ENCODE peak calls at places on chromosomes 6 and 20, in seven cellular contexts. One of them, this sample, is unnamed.

GRCh38 chr6:15371151-15371550 is 125.3 kb downstream of the JARID2 start:
- DNase-seq in dorsolateral prefrontal cortex: no peak
- DNase-seq in psoas muscle: no peak
- DNase-seq in transverse colon: no peak
- DNase-seq in Peyer's patch: no peak
- DNase-seq in K562: no peak
- DNase-seq in CD8-positive, alpha-beta T cell: no peak
- DNase-seq in this sample: no peak

GRCh38 chr6:108737594-108738546 is 110.4 kb upstream of the ARMC2 start:
- DNase-seq in dorsolateral prefrontal cortex: no peak
- DNase-seq in psoas muscle: peak
- DNase-seq in transverse colon: peak
- DNase-seq in Peyer's patch: no peak
- DNase-seq in K562: peak
- DNase-seq in CD8-positive, alpha-beta T cell: no peak
- DNase-seq in this sample: no peak

GRCh38 chr6:8172510-8172909 is 70.2 kb upstream of the EEF1E1 start:
- DNase-seq in dorsolateral prefrontal cortex: no peak
- DNase-seq in psoas muscle: no peak
- DNase-seq in transverse colon: no peak
- DNase-seq in Peyer's patch: no peak
- DNase-seq in K562: no peak
- DNase-seq in CD8-positive, alpha-beta T cell: no peak
- DNase-seq in this sample: no peak

GRCh38 chr6:3351837-3352524 is 93.2 kb downstream of the PSMG4 start:
- DNase-seq in dorsolateral prefrontal cortex: no peak
- DNase-seq in psoas muscle: no peak
- DNase-seq in transverse colon: no peak
- DNase-seq in Peyer's patch: no peak
- DNase-seq in K562: no peak
- DNase-seq in CD8-positive, alpha-beta T cell: no peak
- DNase-seq in this sample: no peak

GRCh38 chr20:50879649-50880550 is 51.3 kb downstream of the ADNP start:
- DNase-seq in dorsolateral prefrontal cortex: no peak
- DNase-seq in psoas muscle: no peak
- DNase-seq in transverse colon: no peak
- DNase-seq in Peyer's patch: peak
- DNase-seq in K562: no peak
- DNase-seq in CD8-positive, alpha-beta T cell: no peak
- DNase-seq in this sample: no peak

GRCh38 chr6:122372647-122373046 is 26.8 kb upstream of the HSF2 start:
- DNase-seq in dorsolateral prefrontal cortex: no peak
- DNase-seq in psoas muscle: no peak
- DNase-seq in transverse colon: no peak
- DNase-seq in Peyer's patch: no peak
- DNase-seq in K562: no peak
- DNase-seq in CD8-positive, alpha-beta T cell: no peak
- DNase-seq in this sample: no peak

GRCh38 chr6:152176219-152176745 is 368.8 kb downstream of the ESR1 start:
- DNase-seq in dorsolateral prefrontal cortex: no peak
- DNase-seq in psoas muscle: no peak
- DNase-seq in transverse colon: no peak
- DNase-seq in Peyer's patch: no peak
- DNase-seq in K562: no peak
- DNase-seq in CD8-positive, alpha-beta T cell: no peak
- DNase-seq in this sample: no peak

GRCh38 chr6:140001005-140001404 is 626.6 kb upstream of the CITED2 start:
- DNase-seq in dorsolateral prefrontal cortex: no peak
- DNase-seq in psoas muscle: no peak
- DNase-seq in transverse colon: no peak
- DNase-seq in Peyer's patch: no peak
- DNase-seq in K562: no peak
- DNase-seq in CD8-positive, alpha-beta T cell: no peak
- DNase-seq in this sample: no peak

GRCh38 chr6:169385237-169385880 is 131.7 kb upstream of the THBS2 start:
- DNase-seq in dorsolateral prefrontal cortex: no peak
- DNase-seq in psoas muscle: no peak
- DNase-seq in transverse colon: no peak
- DNase-seq in Peyer's patch: no peak
- DNase-seq in K562: no peak
- DNase-seq in CD8-positive, alpha-beta T cell: no peak
- DNase-seq in this sample: no peak

GRCh38 chr6:151975795-151976194 is 168.3 kb downstream of the ESR1 start:
- DNase-seq in dorsolateral prefrontal cortex: no peak
- DNase-seq in psoas muscle: no peak
- DNase-seq in transverse colon: no peak
- DNase-seq in Peyer's patch: no peak
- DNase-seq in K562: no peak
- DNase-seq in CD8-positive, alpha-beta T cell: no peak
- DNase-seq in this sample: no peak

GRCh38 chr6:134510920-134511319 is 193.0 kb upstream of the SGK1 start:
- DNase-seq in dorsolateral prefrontal cortex: no peak
- DNase-seq in psoas muscle: no peak
- DNase-seq in transverse colon: no peak
- DNase-seq in Peyer's patch: no peak
- DNase-seq in K562: no peak
- DNase-seq in CD8-positive, alpha-beta T cell: no peak
- DNase-seq in this sample: no peak

GRCh38 chr6:36829919-36830544 is 9.2 kb downstream of the CPNE5 start:
- DNase-seq in dorsolateral prefrontal cortex: no peak
- DNase-seq in psoas muscle: peak
- DNase-seq in transverse colon: peak
- DNase-seq in Peyer's patch: peak
- DNase-seq in K562: no peak
- DNase-seq in CD8-positive, alpha-beta T cell: no peak
- DNase-seq in this sample: peak
- H3K27ac ChIP-seq in dorsolateral prefrontal cortex: no peak
- H3K27ac ChIP-seq in psoas muscle: peak
- H3K27ac ChIP-seq in transverse colon: peak
- H3K27ac ChIP-seq in Peyer's patch: peak
- H3K27ac ChIP-seq in K562: no peak
- H3K27ac ChIP-seq in CD8-positive, alpha-beta T cell: no peak
- H3K27ac ChIP-seq in this sample: no peak

GRCh38 chr6:56483929-56484328 is 158.8 kb downstream of the DST start:
- DNase-seq in dorsolateral prefrontal cortex: no peak
- DNase-seq in psoas muscle: no peak
- DNase-seq in transverse colon: no peak
- DNase-seq in Peyer's patch: no peak
- DNase-seq in K562: no peak
- DNase-seq in CD8-positive, alpha-beta T cell: no peak
- DNase-seq in this sample: no peak
- H3K4me3 ChIP-seq in dorsolateral prefrontal cortex: no peak
- H3K4me3 ChIP-seq in psoas muscle: no peak
- H3K4me3 ChIP-seq in transverse colon: no peak
- H3K4me3 ChIP-seq in Peyer's patch: no peak
- H3K4me3 ChIP-seq in K562: no peak
- H3K4me3 ChIP-seq in CD8-positive, alpha-beta T cell: no peak
- H3K4me3 ChIP-seq in this sample: no peak

GRCh38 chr6:22737331-22737730 is 168.0 kb downstream of the HDGFL1 start:
- DNase-seq in dorsolateral prefrontal cortex: peak
- DNase-seq in psoas muscle: peak
- DNase-seq in transverse colon: peak
- DNase-seq in Peyer's patch: no peak
- DNase-seq in K562: peak
- DNase-seq in CD8-positive, alpha-beta T cell: no peak
- DNase-seq in this sample: no peak
- TF ChIP-seq CTCF in dorsolateral prefrontal cortex: peak
- TF ChIP-seq CTCF in psoas muscle: peak
- TF ChIP-seq CTCF in transverse colon: peak
- TF ChIP-seq CTCF in Peyer's patch: peak
- TF ChIP-seq CTCF in K562: peak
- TF ChIP-seq CTCF in CD8-positive, alpha-beta T cell: no peak
- TF ChIP-seq CTCF in this sample: peak

DNA sequence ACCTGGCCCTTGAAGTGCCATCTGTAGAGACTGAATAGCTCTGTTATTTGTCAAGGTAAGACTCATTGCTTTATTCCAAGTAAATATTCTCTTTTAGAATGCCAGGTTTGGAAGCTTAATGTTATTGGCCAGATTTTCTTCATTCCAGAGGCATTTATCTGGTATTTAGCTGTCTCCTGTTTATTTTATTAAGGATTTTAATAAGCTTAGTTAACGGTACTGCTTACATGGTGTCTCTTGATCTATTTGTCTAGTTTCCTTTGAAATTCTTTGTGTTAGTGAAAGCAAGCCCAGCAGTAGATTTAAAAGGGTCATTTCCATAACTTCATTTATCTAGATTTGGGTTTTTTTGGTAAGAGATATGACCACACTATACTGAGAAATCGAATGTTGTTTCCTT is 7.7 kb downstream of the RALY start:
- DNase-seq in dorsolateral prefrontal cortex: no peak
- DNase-seq in psoas muscle: no peak
- DNase-seq in transverse colon: no peak
- DNase-seq in Peyer's patch: no peak
- DNase-seq in K562: no peak
- DNase-seq in CD8-positive, alpha-beta T cell: no peak
- DNase-seq in this sample: no peak
- H3K27ac ChIP-seq in dorsolateral prefrontal cortex: no peak
- H3K27ac ChIP-seq in psoas muscle: no peak
- H3K27ac ChIP-seq in transverse colon: no peak
- H3K27ac ChIP-seq in Peyer's patch: no peak
- H3K27ac ChIP-seq in K562: no peak
- H3K27ac ChIP-seq in CD8-positive, alpha-beta T cell: no peak
- H3K27ac ChIP-seq in this sample: no peak

DNA sequence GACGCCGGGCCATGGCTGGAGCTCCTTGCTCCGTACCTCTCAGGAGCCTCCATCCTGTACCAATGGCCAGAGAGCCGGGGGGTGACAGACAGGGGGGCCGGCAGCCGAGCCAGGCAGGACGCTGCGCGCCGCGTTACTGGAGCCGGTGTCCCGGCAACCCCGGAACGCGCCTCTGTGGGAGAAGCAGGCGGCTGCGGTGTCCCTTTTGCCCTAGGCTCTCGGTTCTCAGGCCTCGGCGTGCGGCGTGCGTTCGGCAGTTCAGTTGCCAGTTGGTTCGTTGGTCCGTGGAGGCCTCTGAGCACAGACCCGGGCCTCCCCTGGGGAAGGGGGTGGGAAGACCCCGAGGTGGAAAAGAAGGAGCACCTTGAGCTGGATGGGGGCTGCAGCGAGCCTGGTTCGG is at the start of gene SPATS1:
- DNase-seq in dorsolateral prefrontal cortex: no peak
- DNase-seq in psoas muscle: peak
- DNase-seq in transverse colon: no peak
- DNase-seq in Peyer's patch: no peak
- DNase-seq in K562: no peak
- DNase-seq in CD8-positive, alpha-beta T cell: no peak
- DNase-seq in this sample: no peak
- H3K4me3 ChIP-seq in dorsolateral prefrontal cortex: peak
- H3K4me3 ChIP-seq in psoas muscle: peak
- H3K4me3 ChIP-seq in transverse colon: no peak
- H3K4me3 ChIP-seq in Peyer's patch: peak
- H3K4me3 ChIP-seq in K562: no peak
- H3K4me3 ChIP-seq in CD8-positive, alpha-beta T cell: no peak
- H3K4me3 ChIP-seq in this sample: no peak